ENCODE peak calls at places on chromosomes 4 and X, in six cellular contexts. C, I, J, T, D and L are unnamed samples. For H3K36me3, the result is how much of the 10 kb centered on the place peaks cover.

GRCh38 chrX:8849462-8849861 is 48.3 kb upstream of the FAM9A start:
- DNase-seq in C (no peak), I (peak), J (no peak), T (no peak), D (no peak), L (no peak)

GRCh38 chr4:142043509-142043908 is 407.1 kb downstream of the IL15 start:
- DNase-seq in C (no peak), I (peak), J (no peak), T (no peak), D (no peak), L (no peak)

GRCh38 chr4:180057891-180058643 is 2185.1 kb upstream of the TENM3 start:
- DNase-seq in C (no peak), I (peak), J (no peak), T (no peak), D (no peak), L (no peak)

GRCh38 chrX:31314921-31315320 is 243.1 kb upstream of the FTHL17 start:
- DNase-seq in C (no peak), I (peak), J (no peak), T (no peak), D (no peak), L (no peak)

GRCh38 chrX:12149670-12150407 is 11.6 kb downstream of the FRMPD4 start:
- DNase-seq in C (no peak), I (no peak), J (no peak), T (no peak), D (no peak), L (no peak)

GRCh38 chr4:8772499-8773123 is 99.0 kb downstream of the HMX1 start:
- DNase-seq in C (no peak), I (no peak), J (peak), T (no peak), D (peak), L (no peak)

GRCh38 chr4:115687356-115687755 is 573.9 kb upstream of the NDST4 start:
- DNase-seq in C (no peak), I (no peak), J (no peak), T (no peak), D (no peak), L (no peak)

GRCh38 chrX:15373986-15374385 is 10.2 kb downstream of the VEGFD start:
- DNase-seq in C (no peak), I (peak), J (no peak), T (no peak), D (no peak), L (no peak)

GRCh38 chr4:125140966-125141495 is 173.7 kb upstream of the FAT4 start:
- DNase-seq in C (no peak), I (peak), J (no peak), T (no peak), D (no peak), L (no peak)

DNA sequence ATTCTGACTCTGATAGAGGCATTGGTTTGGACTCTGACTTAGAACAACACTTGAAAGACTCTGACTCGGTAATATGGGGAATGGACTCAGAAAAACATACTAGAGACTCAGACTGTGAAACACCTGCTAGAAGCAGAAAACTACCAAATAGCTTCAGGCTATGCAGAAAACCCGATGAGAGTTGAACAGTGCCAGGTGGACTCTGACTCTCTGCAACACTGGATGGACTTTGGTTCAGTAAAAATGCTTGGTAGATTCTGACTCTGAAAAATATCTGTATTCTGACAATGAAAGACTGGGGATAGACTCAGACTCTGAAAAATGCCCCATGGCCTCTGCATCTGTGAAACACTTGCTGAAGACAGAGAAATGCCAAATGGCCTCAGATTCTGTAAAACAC is 215.1 kb upstream of the HDX start:
- DNase-seq in C (no peak), I (no peak), J (no peak), T (no peak), D (no peak), L (no peak)
- H3K27ac ChIP-seq in C (no peak), I (no peak), J (no peak), T (no peak), D (no peak), L (no peak)

GRCh38 chr4:73922766-73923630 is 53.8 kb downstream of the CXCL1 start:
- DNase-seq in C (no peak), I (peak), J (no peak), T (no peak), D (no peak), L (no peak)
- TF ChIP-seq CTCF in C (no peak), I (peak), J (peak), T (peak), D (no peak), L (peak)

DNA sequence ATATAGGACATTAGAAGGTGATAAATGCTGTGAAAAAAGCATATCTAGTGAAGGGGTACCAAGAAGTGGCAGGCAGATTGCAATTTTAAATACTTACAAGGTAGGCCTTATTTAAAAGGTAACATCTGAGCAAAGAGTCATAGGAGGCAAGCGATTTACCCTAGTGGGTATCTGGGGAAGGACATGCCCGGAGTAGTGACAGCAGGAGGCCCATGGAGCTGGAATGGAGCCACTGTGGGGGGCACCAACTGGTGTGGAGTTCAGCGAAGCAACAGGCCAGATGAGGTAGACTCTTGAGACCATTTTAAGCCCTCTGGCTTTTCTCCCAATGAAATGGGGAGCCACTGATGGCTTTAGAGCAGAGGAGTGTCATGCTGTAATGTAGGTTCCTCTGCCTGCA is 37.3 kb downstream of the SEC24D start:
- DNase-seq in C (no peak), I (no peak), J (no peak), T (no peak), D (no peak), L (no peak)
- H3K36me3 ChIP-seq in C (under half), I (under half), J (half or more), T (half or more), D (half or more), L (under half)

GRCh38 chr4:109818268-109818667 is 2.7 kb downstream of the GAR1 start:
- DNase-seq in C (no peak), I (no peak), J (no peak), T (no peak), D (no peak), L (no peak)

GRCh38 chr4:109811707-109812106 is 3.9 kb upstream of the GAR1 start:
- DNase-seq in C (no peak), I (no peak), J (no peak), T (no peak), D (no peak), L (no peak)

GRCh38 chr4:109815151-109816081 is at the start of gene GAR1:
- DNase-seq in C (peak), I (peak), J (peak), T (peak), D (peak), L (peak)

GRCh38 chr4:109816894-109817293 is 1.3 kb downstream of the GAR1 start:
- DNase-seq in C (no peak), I (no peak), J (no peak), T (no peak), D (no peak), L (no peak)

GRCh38 chr4:109816082-109816442 is 500 bp downstream of the GAR1 start:
- DNase-seq in C (no peak), I (no peak), J (no peak), T (no peak), D (no peak), L (no peak)
- H3K27ac ChIP-seq in C (no peak), I (peak), J (peak), T (peak), D (peak), L (peak)

GRCh38 chr4:27828843-27829242 is 968.2 kb downstream of the STIM2 start:
- DNase-seq in C (no peak), I (no peak), J (no peak), T (no peak), D (no peak), L (no peak)
- TF ChIP-seq CTCF in C (no peak), I (no peak), J (no peak), T (no peak), D (no peak), L (no peak)

GRCh38 chr4:2638730-2639129 is 102.3 kb downstream of the FAM193A start:
- DNase-seq in C (no peak), I (no peak), J (no peak), T (no peak), D (peak), L (no peak)
- H3K36me3 ChIP-seq in C (under half), I (under half), J (half or more), T (under half), D (half or more), L (under half)

GRCh38 chr4:170887396-170887795 is 797.6 kb upstream of the AADAT start:
- DNase-seq in C (no peak), I (no peak), J (no peak), T (no peak), D (no peak), L (no peak)

GRCh38 chr4:170888660-170889059 is 798.9 kb upstream of the AADAT start:
- DNase-seq in C (no peak), I (no peak), J (no peak), T (no peak), D (no peak), L (no peak)

GRCh38 chr4:170884965-170885583 is 795.3 kb upstream of the AADAT start:
- DNase-seq in C (no peak), I (no peak), J (no peak), T (no peak), D (no peak), L (no peak)
- H3K27ac ChIP-seq in C (no peak), I (no peak), J (no peak), T (no peak), D (no peak), L (no peak)

DNA sequence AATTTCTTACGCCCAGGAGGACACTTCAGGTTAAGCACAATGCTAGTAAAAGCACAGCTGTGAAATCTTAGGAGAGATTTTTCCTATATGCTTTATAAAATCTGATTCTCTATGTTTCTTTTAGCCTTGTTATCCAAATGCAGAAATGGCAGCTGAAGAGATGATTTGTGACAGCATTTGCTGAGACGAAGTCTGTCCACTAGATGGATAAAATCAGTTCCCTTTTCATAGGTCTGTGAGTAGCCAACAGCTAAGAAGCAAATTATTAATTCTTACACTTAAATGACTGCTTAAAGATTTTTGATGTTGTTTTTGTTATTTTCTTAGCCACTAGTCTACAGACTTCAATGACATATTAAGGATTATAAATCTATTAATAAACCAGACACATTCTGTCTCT is 5.3 kb downstream of the GPM6A start:
- DNase-seq in C (no peak), I (no peak), J (no peak), T (no peak), D (no peak), L (no peak)
- TF ChIP-seq CTCF in C (no peak), I (no peak), J (no peak), T (no peak), D (no peak), L (no peak)